ENCODE peak calls at places on chromosomes 3 and 15, in six cellular contexts. U is A549, Z is psoas muscle, N is BJ, E is dorsolateral prefrontal cortex, R is Calu3. J is an unnamed sample.

GRCh38 chr15:70100495-70101331 is 3.0 kb upstream of the TLE3 start:
- DNase-seq in U (peak), Z (peak), N (no peak), E (no peak), R (peak), J (no peak)

GRCh38 chr3:4413467-4413866 is 53.6 kb downstream of the SUMF1 start:
- DNase-seq in U (no peak), Z (no peak), N (no peak), E (no peak), R (no peak), J (no peak)

GRCh38 chr3:15431256-15431837 is 3.9 kb downstream of the EAF1 start:
- DNase-seq in U (no peak), Z (no peak), N (no peak), E (no peak), R (no peak), J (no peak)

GRCh38 chr3:133038731-133039398 is 674 bp downstream of the TMEM108 start:
- DNase-seq in U (no peak), Z (peak), N (no peak), E (peak), R (peak), J (no peak)

GRCh38 chr3:33277193-33277882 is at the start of gene FBXL2:
- DNase-seq in U (peak), Z (peak), N (peak), E (peak), R (peak), J (no peak)

GRCh38 chr3:50322386-50323091 is at the start of gene HYAL2:
- DNase-seq in U (no peak), Z (peak), N (no peak), E (no peak), R (no peak), J (no peak)

GRCh38 chr3:113153499-113154107 is 57.8 kb upstream of the BOC start:
- DNase-seq in U (no peak), Z (no peak), N (no peak), E (no peak), R (no peak), J (no peak)

GRCh38 chr3:4999626-5000184 is 20.5 kb downstream of the BHLHE40 start:
- DNase-seq in U (no peak), Z (no peak), N (no peak), E (no peak), R (no peak), J (no peak)

GRCh38 chr3:59424268-59425010 is 374.6 kb upstream of the CFAP20DC start:
- DNase-seq in U (no peak), Z (no peak), N (peak), E (no peak), R (no peak), J (no peak)

GRCh38 chr3:107212709-107213664 is 164.3 kb upstream of the CCDC54 start:
- DNase-seq in U (no peak), Z (no peak), N (no peak), E (no peak), R (no peak), J (no peak)

GRCh38 chr3:135992072-135992471 is 26.5 kb downstream of the PPP2R3A start:
- DNase-seq in U (no peak), Z (no peak), N (peak), E (no peak), R (no peak), J (no peak)

GRCh38 chr3:196968233-196969000 is at the start of gene PIGZ:
- DNase-seq in U (no peak), Z (peak), N (no peak), E (no peak), R (peak), J (no peak)

GRCh38 chr3:191699546-191699945 is 238.6 kb downstream of the PYDC2 start:
- DNase-seq in U (no peak), Z (no peak), N (no peak), E (no peak), R (no peak), J (no peak)

GRCh38 chr15:93331545-93332117 is 242.6 kb upstream of the RGMA start:
- DNase-seq in U (no peak), Z (no peak), N (no peak), E (no peak), R (no peak), J (no peak)

GRCh38 chr3:141231923-141232861 is 567 bp downstream of the PXYLP1 start:
- DNase-seq in U (no peak), Z (peak), N (no peak), E (no peak), R (peak), J (no peak)

GRCh38 chr3:112671930-112672715 is 31.2 kb upstream of the CCDC80 start:
- DNase-seq in U (peak), Z (no peak), N (peak), E (no peak), R (no peak), J (no peak)

GRCh38 chr3:128502712-128503111 is 9.7 kb upstream of the GATA2 start:
- DNase-seq in U (no peak), Z (no peak), N (no peak), E (no peak), R (peak), J (no peak)

GRCh38 chr15:69648775-69649735 is 196.4 kb downstream of the RPLP1 start:
- DNase-seq in U (no peak), Z (no peak), N (no peak), E (no peak), R (no peak), J (no peak)

GRCh38 chr15:74438206-74438605 is 4.4 kb upstream of the SEMA7A start:
- DNase-seq in U (no peak), Z (no peak), N (no peak), E (no peak), R (no peak), J (no peak)

GRCh38 chr3:148333091-148333490 is 364.6 kb upstream of the AGTR1 start:
- DNase-seq in U (peak), Z (no peak), N (no peak), E (no peak), R (peak), J (no peak)

GRCh38 chr3:109607897-109608296 is 270.6 kb upstream of the DPPA4 start:
- DNase-seq in U (no peak), Z (no peak), N (no peak), E (no peak), R (no peak), J (no peak)

GRCh38 chr3:178083906-178084823 is 452.1 kb upstream of the KCNMB2 start:
- DNase-seq in U (peak), Z (no peak), N (no peak), E (no peak), R (peak), J (no peak)

GRCh38 chr15:40310001-40310959 is 2.5 kb upstream of the PLCB2 start:
- DNase-seq in U (peak), Z (no peak), N (no peak), E (peak), R (peak), J (peak)

GRCh38 chr15:100778831-100779288 is 100.8 kb upstream of the ALDH1A3 start:
- DNase-seq in U (no peak), Z (no peak), N (no peak), E (no peak), R (no peak), J (no peak)

GRCh38 chr3:194971965-194972364 is 286.3 kb downstream of the FAM43A start:
- DNase-seq in U (no peak), Z (no peak), N (no peak), E (no peak), R (no peak), J (no peak)

GRCh38 chr3:194971009-194971408 is 285.3 kb downstream of the FAM43A start:
- DNase-seq in U (no peak), Z (no peak), N (no peak), E (no peak), R (no peak), J (no peak)

GRCh38 chr3:194970066-194970465 is 284.4 kb downstream of the FAM43A start:
- DNase-seq in U (no peak), Z (no peak), N (no peak), E (no peak), R (no peak), J (no peak)

GRCh38 chr3:194964809-194965208 is 279.1 kb downstream of the FAM43A start:
- DNase-seq in U (no peak), Z (no peak), N (no peak), E (no peak), R (no peak), J (no peak)

GRCh38 chr3:194967126-194968117 is 281.7 kb downstream of the FAM43A start:
- DNase-seq in U (no peak), Z (no peak), N (no peak), E (no peak), R (no peak), J (no peak)
- TF ChIP-seq CTCF in U (no peak), Z (no peak), N (peak), E (no peak), R (no peak), J (no peak)

GRCh38 chr3:166696104-166696503 is 684.0 kb downstream of the ZBBX start:
- DNase-seq in U (no peak), Z (no peak), N (no peak), E (no peak), R (no peak), J (no peak)
- TF ChIP-seq CTCF in U (no peak), Z (no peak), N (no peak), E (no peak), R (no peak), J (no peak)

DNA sequence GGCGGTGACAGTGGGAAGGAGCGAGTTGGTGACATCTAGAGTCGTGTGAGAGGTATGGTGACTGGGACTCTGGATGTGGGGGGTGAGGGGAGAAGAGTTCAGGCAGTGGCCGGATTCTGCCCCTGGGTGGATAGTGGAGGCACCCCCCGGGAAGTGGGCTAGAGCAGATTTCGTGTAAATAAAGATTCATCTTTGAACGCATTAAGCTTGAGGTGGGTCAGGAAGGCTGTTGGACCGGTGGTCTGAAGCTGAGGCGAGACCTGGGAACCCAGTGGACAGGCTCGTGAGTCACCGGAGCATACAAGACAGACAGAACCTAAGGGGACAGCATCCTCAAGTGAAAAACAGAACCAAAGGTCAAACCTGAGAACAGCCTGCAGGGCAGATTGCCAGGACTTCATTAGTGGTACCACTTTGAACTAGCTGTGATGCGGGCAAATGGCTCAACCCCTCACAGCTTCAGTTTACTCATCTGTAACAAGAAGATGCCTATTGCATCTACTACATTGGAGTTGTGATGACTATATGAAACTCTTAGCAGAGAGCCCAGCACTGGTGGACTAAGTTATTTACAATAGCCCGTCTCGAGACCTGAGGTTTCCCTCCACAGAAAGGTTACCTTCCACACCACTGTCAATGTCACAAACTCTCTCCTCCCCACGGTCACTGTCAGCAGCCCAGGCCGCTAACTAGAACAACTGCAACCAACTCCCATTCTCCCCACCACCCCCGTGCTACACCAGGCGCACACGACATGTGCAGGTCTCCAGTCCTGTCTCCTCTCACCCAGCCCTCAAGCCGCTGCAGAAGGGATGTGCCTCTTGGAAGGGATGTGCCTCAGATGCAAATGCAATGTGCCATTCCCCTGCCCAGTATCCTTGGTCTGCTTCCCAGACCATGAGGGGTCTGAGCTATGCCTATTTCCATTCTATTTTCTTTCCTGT is 901 bp upstream of the CLN6 start:
- DNase-seq in U (no peak), Z (no peak), N (no peak), E (peak), R (no peak), J (no peak)
- TF ChIP-seq CTCF in U (peak), Z (no peak), N (no peak), E (no peak), R (no peak), J (no peak)

GRCh38 chr3:126488205-126488604 is 12.5 kb upstream of the ZXDC start:
- DNase-seq in U (no peak), Z (no peak), N (no peak), E (no peak), R (no peak), J (no peak)
- TF ChIP-seq CTCF in U (no peak), Z (no peak), N (no peak), E (no peak), R (no peak), J (no peak)

GRCh38 chr15:66815322-66815721 is 113.3 kb downstream of the SMAD6 start:
- DNase-seq in U (no peak), Z (no peak), N (peak), E (no peak), R (no peak), J (no peak)
- TF ChIP-seq CTCF in U (no peak), Z (no peak), N (no peak), E (no peak), R (no peak), J (no peak)

GRCh38 chr15:64702816-64703631 is 72.4 kb downstream of the RBPMS2 start:
- DNase-seq in U (peak), Z (peak), N (peak), E (peak), R (peak), J (peak)
- TF ChIP-seq CTCF in U (peak), Z (no peak), N (peak), E (peak), R (no peak), J (no peak)

GRCh38 chr3:151421956-151422355 is 37.4 kb upstream of the P2RY12 start:
- DNase-seq in U (no peak), Z (no peak), N (no peak), E (no peak), R (no peak), J (no peak)

GRCh38 chr3:151428386-151428785 is 32.5 kb downstream of the IGSF10 start:
- DNase-seq in U (no peak), Z (no peak), N (no peak), E (no peak), R (no peak), J (no peak)

GRCh38 chr3:151423091-151423490 is 37.8 kb downstream of the IGSF10 start:
- DNase-seq in U (no peak), Z (no peak), N (no peak), E (no peak), R (no peak), J (no peak)

GRCh38 chr3:151426337-151426648 is 34.6 kb downstream of the IGSF10 start:
- DNase-seq in U (no peak), Z (no peak), N (no peak), E (no peak), R (peak), J (no peak)

DNA sequence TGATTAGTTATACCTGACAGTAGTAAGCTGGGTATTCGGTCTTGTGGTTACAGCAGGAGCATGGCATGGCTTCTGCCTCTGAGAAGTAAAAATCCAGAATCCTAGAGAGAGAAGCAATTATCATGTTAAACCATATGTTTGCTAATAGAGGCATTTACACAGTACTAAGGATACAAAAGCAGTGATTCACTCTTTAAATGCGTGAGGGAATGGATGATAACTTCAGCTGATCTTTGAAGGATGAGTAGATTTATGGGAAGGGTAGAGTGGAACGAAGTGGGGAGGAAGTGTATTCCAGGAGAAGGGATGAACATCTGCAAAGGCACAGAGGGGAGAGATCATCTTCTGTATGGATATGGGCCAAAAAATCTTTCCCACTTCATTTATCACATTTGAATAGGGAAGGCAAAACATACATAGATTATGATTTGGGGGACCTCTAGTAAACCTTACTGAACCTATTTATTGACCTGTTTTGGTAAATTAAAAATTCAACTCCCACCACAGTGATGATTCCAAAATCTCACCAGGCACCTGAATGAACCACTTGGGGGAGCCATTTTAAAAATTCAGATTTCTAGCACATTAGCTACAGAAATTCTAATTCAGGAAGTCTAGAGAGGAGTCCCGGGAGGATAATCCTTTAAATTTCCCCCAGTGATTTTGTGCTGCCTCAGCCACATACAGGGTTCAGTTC is 35.1 kb downstream of the IGSF10 start:
- DNase-seq in U (no peak), Z (no peak), N (no peak), E (no peak), R (no peak), J (no peak)
- TF ChIP-seq CTCF in U (peak), Z (no peak), N (peak), E (peak), R (peak), J (no peak)

DNA sequence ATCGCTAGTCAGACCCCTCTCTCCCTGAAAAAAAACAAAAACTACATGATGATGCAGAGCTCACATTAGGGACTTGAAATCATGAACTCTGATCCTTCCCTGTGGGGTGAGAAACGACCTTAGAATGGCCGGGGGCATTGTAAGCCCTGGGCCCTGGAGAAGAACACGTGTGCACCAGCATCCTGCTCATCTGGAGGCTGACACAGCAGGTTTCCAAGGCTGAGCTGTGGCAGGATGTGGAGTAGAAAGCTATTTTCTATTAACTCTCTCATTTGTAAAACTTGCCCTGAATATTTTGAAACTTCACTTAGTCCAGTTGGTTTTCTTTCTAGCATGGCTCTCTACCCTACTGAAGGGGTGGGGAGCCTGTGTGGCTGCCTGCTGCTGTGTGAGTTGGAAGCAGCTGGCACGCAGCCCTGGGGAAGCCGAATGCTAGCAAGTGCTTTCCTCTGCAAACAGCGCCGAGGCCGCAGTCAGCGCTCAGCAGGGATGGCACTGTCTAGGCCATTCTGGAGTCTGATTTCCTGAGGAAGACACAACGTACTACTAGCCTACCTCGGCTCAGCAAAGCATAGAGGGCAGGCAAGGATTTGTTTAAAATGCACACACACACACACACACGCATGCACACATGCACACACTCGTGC is 58.0 kb downstream of the GABRG3 start:
- DNase-seq in U (no peak), Z (no peak), N (no peak), E (peak), R (no peak), J (no peak)
- TF ChIP-seq CTCF in U (no peak), Z (no peak), N (no peak), E (no peak), R (no peak), J (no peak)

GRCh38 chr15:25740438-25741252 is 122.5 kb downstream of the ATP10A start:
- DNase-seq in U (no peak), Z (no peak), N (no peak), E (no peak), R (no peak), J (no peak)

GRCh38 chr15:25741253-25741575 is 121.9 kb downstream of the ATP10A start:
- DNase-seq in U (no peak), Z (no peak), N (no peak), E (no peak), R (no peak), J (no peak)

GRCh38 chr15:25742008-25742407 is 121.1 kb downstream of the ATP10A start:
- DNase-seq in U (no peak), Z (no peak), N (no peak), E (no peak), R (no peak), J (no peak)

GRCh38 chr15:25738171-25738792 is 124.8 kb downstream of the ATP10A start:
- DNase-seq in U (no peak), Z (no peak), N (no peak), E (no peak), R (no peak), J (no peak)

DNA sequence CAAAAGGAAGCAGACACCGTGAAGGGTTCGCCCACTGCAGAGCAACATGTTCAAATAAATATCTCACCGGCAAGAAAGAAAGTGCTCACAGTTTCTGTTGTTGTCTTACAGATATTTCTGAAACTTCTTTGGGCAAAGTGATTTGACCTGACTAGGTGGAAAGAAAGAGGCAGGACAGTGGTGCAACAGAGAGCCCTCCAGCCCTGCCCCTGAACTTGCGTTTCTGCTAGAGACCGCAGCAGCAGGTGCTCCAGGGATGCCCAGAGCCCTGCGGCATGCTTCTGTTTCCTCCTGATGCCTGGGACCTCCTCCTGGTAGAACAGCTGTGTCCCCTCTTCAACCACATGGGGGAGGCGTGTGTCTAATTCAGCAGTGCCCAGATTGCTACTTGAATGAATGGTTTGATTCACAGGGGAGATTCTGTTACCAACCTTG is 123.4 kb downstream of the ATP10A start:
- DNase-seq in U (peak), Z (no peak), N (no peak), E (peak), R (no peak), J (no peak)
- TF ChIP-seq CTCF in U (peak), Z (peak), N (peak), E (peak), R (no peak), J (no peak)

GRCh38 chr3:52787672-52788625 is 6.6 kb upstream of the ITIH3 start:
- DNase-seq in U (no peak), Z (peak), N (no peak), E (no peak), R (no peak), J (no peak)

GRCh38 chr3:52788890-52789745 is 5.5 kb upstream of the ITIH3 start:
- DNase-seq in U (no peak), Z (peak), N (no peak), E (no peak), R (no peak), J (no peak)

GRCh38 chr3:52786330-52787215 is 8.0 kb upstream of the ITIH3 start:
- DNase-seq in U (no peak), Z (peak), N (no peak), E (no peak), R (no peak), J (no peak)

GRCh38 chr3:52784931-52785590 is 7.7 kb downstream of the ITIH1 start:
- DNase-seq in U (no peak), Z (no peak), N (no peak), E (no peak), R (no peak), J (no peak)

GRCh38 chr3:52787246-52787645 is 7.3 kb upstream of the ITIH3 start:
- DNase-seq in U (no peak), Z (peak), N (no peak), E (no peak), R (no peak), J (no peak)
- TF ChIP-seq CTCF in U (no peak), Z (no peak), N (no peak), E (no peak), R (no peak), J (no peak)

J was measured in omental fat pad.